ENCODE peak calls at places on chromosomes 13 and 19, in five cellular contexts. G, E, Q, Y and A are unnamed samples.

GRCh38 chr19:33493401-33494275 is 28.0 kb downstream of the PEPD start:
- DNase-seq in G (no peak), E (no peak), Q (no peak), Y (no peak), A (no peak)

GRCh38 chr19:39171479-39172465 is 25.0 kb upstream of the NCCRP1 start:
- DNase-seq in G (no peak), E (no peak), Q (no peak), Y (no peak), A (no peak)

GRCh38 chr19:31289976-31290375 is 59.3 kb downstream of the TSHZ3 start:
- DNase-seq in G (no peak), E (no peak), Q (no peak), Y (no peak), A (no peak)

GRCh38 chr13:98493035-98493401 is 83.9 kb downstream of the STK24 start:
- DNase-seq in G (no peak), E (no peak), Q (no peak), Y (no peak), A (no peak)

GRCh38 chr19:18697680-18698079 is 14.2 kb downstream of the CRTC1 start:
- DNase-seq in G (peak; percentile 75), E (no peak), Q (no peak), Y (no peak), A (peak; percentile 30)

GRCh38 chr19:40717325-40717879 is 490 bp downstream of the ITPKC start:
- DNase-seq in G (no peak), E (no peak), Q (peak; percentile 39), Y (peak; percentile 40), A (no peak)

GRCh38 chr19:3366104-3366760 is at the start of gene NFIC:
- DNase-seq in G (peak; percentile 82), E (peak; percentile 23), Q (peak; percentile 84), Y (peak; percentile 83), A (peak; percentile 52)

GRCh38 chr19:18922228-18922985 is 2.9 kb downstream of the DDX49 start:
- DNase-seq in G (no peak), E (no peak), Q (no peak), Y (no peak), A (no peak)

GRCh38 chr13:99980201-99981114 is 1.1 kb upstream of the ZIC2 start:
- DNase-seq in G (peak; percentile 79), E (no peak), Q (peak; percentile 51), Y (no peak), A (peak; percentile 62)

GRCh38 chr13:20654156-20654555 is 49.3 kb upstream of the IL17D start:
- DNase-seq in G (no peak), E (peak; percentile 1), Q (peak; percentile 15), Y (no peak), A (no peak)

GRCh38 chr13:80399340-80400163 is 58.6 kb upstream of the SPRY2 start:
- DNase-seq in G (peak; percentile 53), E (no peak), Q (peak; percentile 8), Y (no peak), A (peak; percentile 13)

GRCh38 chr13:98835156-98835555 is 82.7 kb upstream of the SLC15A1 start:
- DNase-seq in G (no peak), E (no peak), Q (no peak), Y (no peak), A (no peak)

GRCh38 chr19:18496167-18496979 is 25.5 kb downstream of the ELL start:
- DNase-seq in G (peak; percentile 90), E (no peak), Q (peak; percentile 77), Y (no peak), A (peak; percentile 71)

GRCh38 chr13:43783820-43784219 is 3.0 kb downstream of the ENOX1 start:
- DNase-seq in G (no peak), E (no peak), Q (peak; percentile 75), Y (peak; percentile 12), A (peak; percentile 3)

GRCh38 chr13:86945596-86945995 is 725.6 kb upstream of the SLITRK5 start:
- DNase-seq in G (no peak), E (no peak), Q (peak; percentile 0), Y (no peak), A (no peak)

GRCh38 chr19:15448014-15448777 is 1.6 kb downstream of the WIZ start:
- DNase-seq in G (no peak), E (no peak), Q (no peak), Y (no peak), A (no peak)

GRCh38 chr19:55546822-55547614 is 1.7 kb upstream of the SBK3 start:
- DNase-seq in G (peak; percentile 56), E (no peak), Q (peak; percentile 94), Y (peak; percentile 91), A (peak; percentile 67)

GRCh38 chr13:68064371-68064770 is 834.2 kb upstream of the PCDH9 start:
- DNase-seq in G (no peak), E (no peak), Q (no peak), Y (no peak), A (no peak)

GRCh38 chr13:71864981-71865857 is 1.8 kb downstream of the DACH1 start:
- DNase-seq in G (peak; percentile 17), E (no peak), Q (no peak), Y (peak; percentile 16), A (peak; percentile 0)

GRCh38 chr19:5131031-5131865 is 162.3 kb downstream of the KDM4B start:
- DNase-seq in G (no peak), E (no peak), Q (no peak), Y (no peak), A (no peak)

GRCh38 chr19:35011091-35011689 is 11.1 kb downstream of the GRAMD1A start:
- DNase-seq in G (no peak), E (no peak), Q (no peak), Y (no peak), A (no peak)

GRCh38 chr13:76438050-76438449 is 448.2 kb downstream of the KCTD12 start:
- DNase-seq in G (no peak), E (no peak), Q (peak; percentile 40), Y (no peak), A (no peak)

GRCh38 chr13:66847541-66847940 is 382.6 kb downstream of the PCDH9 start:
- DNase-seq in G (no peak), E (no peak), Q (no peak), Y (no peak), A (no peak)

GRCh38 chr19:55640577-55641375 is at the start of gene ZNF580:
- DNase-seq in G (peak; percentile 69), E (no peak), Q (peak; percentile 72), Y (peak; percentile 58), A (peak; percentile 81)

GRCh38 chr19:53865918-53866696 is 1.6 kb upstream of the MYADM start:
- DNase-seq in G (peak; percentile 54), E (no peak), Q (peak; percentile 45), Y (peak; percentile 81), A (peak; percentile 94)

GRCh38 chr19:32176591-32176990 is 168.8 kb upstream of the ZNF507 start:
- DNase-seq in G (no peak), E (no peak), Q (no peak), Y (no peak), A (no peak)

GRCh38 chr13:75596657-75597182 is 39.4 kb upstream of the LMO7 start:
- DNase-seq in G (no peak), E (no peak), Q (no peak), Y (no peak), A (no peak)

GRCh38 chr19:55071913-55072312 is 3.8 kb upstream of the EPS8L1 start:
- DNase-seq in G (no peak), E (no peak), Q (no peak), Y (no peak), A (no peak)

GRCh38 chr19:17671906-17672305 is 16.2 kb downstream of the UNC13A start:
- DNase-seq in G (no peak), E (no peak), Q (peak; percentile 48), Y (no peak), A (peak; percentile 40)

GRCh38 chr13:105410602-105411001 is 1124.9 kb downstream of the EFNB2 start:
- DNase-seq in G (peak; percentile 79), E (no peak), Q (peak; percentile 41), Y (peak; percentile 49), A (peak; percentile 0)

GRCh38 chr13:113962386-113962785 is 11.5 kb downstream of the C13orf46 start:
- DNase-seq in G (peak; percentile 2), E (no peak), Q (peak; percentile 60), Y (no peak), A (no peak)

GRCh38 chr19:8161135-8161646 is 11.8 kb upstream of the FBN3 start:
- DNase-seq in G (peak; percentile 88), E (no peak), Q (peak; percentile 49), Y (no peak), A (no peak)

DNA sequence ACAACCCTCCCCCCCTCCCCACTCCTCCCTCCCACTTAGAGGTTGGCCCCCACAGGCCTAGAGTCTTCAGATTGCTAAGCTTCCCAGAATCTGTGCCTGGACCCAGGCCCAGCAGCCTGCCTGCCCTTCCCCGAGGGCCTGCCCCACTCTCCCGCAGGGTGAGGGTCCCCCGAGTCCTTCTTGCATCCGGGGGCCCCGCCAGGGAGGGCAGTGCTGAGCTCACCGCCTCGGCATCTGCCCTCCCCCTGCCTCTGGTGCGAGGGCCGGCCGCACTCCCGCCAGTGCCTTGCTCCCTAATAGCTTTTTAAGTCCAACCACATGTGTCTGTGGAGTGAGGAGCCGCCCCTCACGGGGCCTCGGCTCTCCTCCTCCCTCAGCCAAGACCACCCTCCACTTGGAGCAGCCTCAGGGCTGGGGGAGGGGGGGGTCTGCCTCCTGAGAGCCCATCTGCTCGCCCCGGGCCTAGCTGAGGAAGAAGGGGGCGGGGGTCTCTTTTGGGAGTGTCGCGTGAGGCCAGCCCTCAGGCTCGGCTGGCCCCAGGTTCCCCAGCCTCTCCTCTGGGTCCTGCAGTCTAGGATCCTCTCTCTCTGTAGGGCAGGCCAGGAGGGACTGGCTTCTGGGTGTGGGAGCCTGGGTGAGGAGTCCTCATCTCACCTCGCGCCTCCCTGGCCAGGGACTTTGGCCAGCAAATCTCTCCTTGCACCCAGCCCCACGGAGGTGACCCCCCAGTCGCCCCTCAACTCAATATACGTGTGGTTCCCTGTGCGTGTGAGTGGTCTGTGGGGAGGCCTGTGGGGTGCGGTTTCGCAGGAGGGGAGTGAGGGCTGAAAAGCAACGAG is 47.2 kb downstream of the LYL1 start:
- DNase-seq in G (peak; percentile 69), E (peak; percentile 76), Q (peak; percentile 86), Y (peak; percentile 78), A (peak; percentile 36)
- TF ChIP-seq CTCF in G (no peak), E (peak; percentile 11), Q (no peak), Y (no peak), A (no peak)

GRCh38 chr19:10295305-10295846 is 5.6 kb downstream of the ICAM5 start:
- DNase-seq in G (peak; percentile 40), E (no peak), Q (no peak), Y (no peak), A (peak; percentile 49)
- TF ChIP-seq CTCF in G (no peak), E (no peak), Q (no peak), Y (peak; percentile 28), A (no peak)

GRCh38 chr19:50376166-50377050 is at the start of gene NR1H2:
- DNase-seq in G (peak; percentile 95), E (peak; percentile 93), Q (peak; percentile 98), Y (peak; percentile 96), A (peak; percentile 97)
- TF ChIP-seq CTCF in G (no peak), E (no peak), Q (no peak), Y (no peak), A (no peak)

GRCh38 chr19:1173160-1173844 is 766 bp downstream of the SBNO2 start:
- DNase-seq in G (no peak), E (no peak), Q (no peak), Y (no peak), A (no peak)

GRCh38 chr19:1173845-1174809 is at the start of gene SBNO2:
- DNase-seq in G (peak; percentile 91), E (no peak), Q (peak; percentile 80), Y (peak; percentile 87), A (peak; percentile 91)

GRCh38 chr19:1175020-1175419 is 952 bp upstream of the SBNO2 start:
- DNase-seq in G (no peak), E (no peak), Q (no peak), Y (no peak), A (no peak)

GRCh38 chr19:1181606-1182005 is 7.5 kb upstream of the SBNO2 start:
- DNase-seq in G (peak; percentile 82), E (no peak), Q (no peak), Y (no peak), A (peak; percentile 78)

GRCh38 chr19:1177322-1178114 is 3.5 kb upstream of the SBNO2 start:
- DNase-seq in G (no peak), E (peak; percentile 84), Q (peak; percentile 96), Y (no peak), A (peak; percentile 70)
- TF ChIP-seq CTCF in G (no peak), E (peak; percentile 1), Q (peak; percentile 37), Y (no peak), A (no peak)